ENCODE peak calls at places on chromosomes 5 and 9, in five cellular contexts. J is tibial artery, L is sigmoid colon, H is heart right ventricle, P is breast epithelium. Q is an unnamed sample. For H3K9me3 and H3K4me1, the result is how much of the 10 kb centered on the place peaks cover.

GRCh38 chr5:36982146-36982545 is 105.6 kb downstream of the NIPBL start:
- DNase-seq in J (no peak), L (no peak), H (no peak), P (no peak), Q (no peak)

GRCh38 chr9:127783111-127783621 is 2.7 kb upstream of the CDK9 start:
- DNase-seq in J (peak), L (peak), H (peak), P (no peak), Q (peak)

GRCh38 chr5:9776525-9776924 is 146.4 kb upstream of the TAS2R1 start:
- DNase-seq in J (no peak), L (no peak), H (no peak), P (no peak), Q (no peak)

GRCh38 chr5:74040811-74041491 is 415.0 kb downstream of the ARHGEF28 start:
- DNase-seq in J (no peak), L (no peak), H (no peak), P (no peak), Q (no peak)

GRCh38 chr9:34929506-34930102 is 28.5 kb upstream of the PHF24 start:
- DNase-seq in J (no peak), L (no peak), H (no peak), P (no peak), Q (peak)

GRCh38 chr5:114101153-114101552 is 260.7 kb upstream of the KCNN2 start:
- DNase-seq in J (no peak), L (no peak), H (no peak), P (no peak), Q (no peak)

GRCh38 chr5:38923661-38924451 is 78.0 kb downstream of the OSMR start:
- DNase-seq in J (no peak), L (no peak), H (no peak), P (no peak), Q (no peak)

GRCh38 chr5:179732918-179733763 is 519 bp downstream of the MAML1 start:
- DNase-seq in J (peak), L (peak), H (peak), P (no peak), Q (peak)

GRCh38 chr9:83106272-83106671 is 43.3 kb upstream of the RASEF start:
- DNase-seq in J (no peak), L (no peak), H (no peak), P (no peak), Q (no peak)

DNA sequence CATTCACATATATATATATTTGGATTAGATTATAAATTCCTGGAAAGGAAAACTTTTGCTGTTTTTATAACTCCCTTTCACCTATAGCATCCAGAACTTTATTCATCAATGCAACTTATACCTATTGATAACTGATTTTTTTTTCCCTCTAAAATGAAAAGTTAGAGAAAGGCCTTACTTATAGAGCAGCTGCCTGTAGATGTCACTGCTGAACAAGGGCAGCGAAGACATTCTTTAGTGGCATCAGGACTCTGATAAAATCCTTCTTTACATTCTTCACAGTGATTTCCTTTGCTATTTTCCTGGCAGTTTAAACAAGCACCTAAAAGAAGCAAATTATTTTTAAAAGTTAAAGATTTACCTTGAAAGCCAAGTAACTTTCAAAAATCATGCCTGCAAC is 32.3 kb upstream of the CDK5RAP2 start:
- DNase-seq in J (no peak), L (no peak), H (no peak), P (no peak), Q (no peak)
- TF ChIP-seq CTCF in J (no peak), L (no peak), H (no peak), P (no peak), Q (no peak)

GRCh38 chr9:135769489-135770202 is 67.7 kb downstream of the KCNT1 start:
- DNase-seq in J (no peak), L (no peak), H (no peak), P (no peak), Q (no peak)

GRCh38 chr9:135768516-135769218 is 66.7 kb downstream of the KCNT1 start:
- DNase-seq in J (no peak), L (no peak), H (no peak), P (no peak), Q (no peak)

GRCh38 chr9:135771401-135772051 is 69.5 kb downstream of the KCNT1 start:
- DNase-seq in J (no peak), L (no peak), H (no peak), P (no peak), Q (no peak)

GRCh38 chr9:135770771-135771170 is 68.8 kb downstream of the KCNT1 start:
- DNase-seq in J (no peak), L (no peak), H (no peak), P (no peak), Q (no peak)

DNA sequence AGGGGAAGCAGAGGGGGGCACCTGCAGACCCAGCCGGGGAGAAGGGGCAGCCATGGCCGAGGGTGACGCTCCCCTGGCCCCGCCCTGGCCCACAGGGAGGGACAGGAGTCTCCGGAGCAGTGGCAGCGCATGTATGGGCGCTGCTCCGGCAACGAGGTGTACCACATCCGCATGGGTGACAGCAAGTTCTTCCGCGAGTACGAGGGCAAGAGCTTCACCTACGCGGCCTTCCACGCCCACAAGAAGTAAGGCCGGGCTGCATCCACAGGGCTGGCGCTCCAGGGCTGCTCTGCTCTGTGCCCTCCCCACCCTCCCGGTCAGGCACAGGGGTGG is 68.2 kb downstream of the KCNT1 start:
- DNase-seq in J (no peak), L (no peak), H (no peak), P (no peak), Q (no peak)
- H3K9me3 ChIP-seq in J (under half), L (under half), H (under half), P (under half), Q (under half)

GRCh38 chr5:173886157-173886556 is 2.0 kb upstream of the CPEB4 start:
- DNase-seq in J (no peak), L (no peak), H (no peak), P (no peak), Q (no peak)

GRCh38 chr5:173890195-173890951 is 2.2 kb downstream of the CPEB4 start:
- DNase-seq in J (no peak), L (peak), H (peak), P (no peak), Q (no peak)

GRCh38 chr5:173885481-173886010 is 2.6 kb upstream of the CPEB4 start:
- DNase-seq in J (peak), L (no peak), H (no peak), P (no peak), Q (no peak)

GRCh38 chr5:173888473-173889135 is 455 bp downstream of the CPEB4 start:
- DNase-seq in J (no peak), L (peak), H (peak), P (no peak), Q (no peak)

GRCh38 chr5:173887610-173888472 is at the start of gene CPEB4:
- DNase-seq in J (peak), L (peak), H (peak), P (peak), Q (peak)
- H3K4me1 ChIP-seq in J (under half), L (under half), H (under half), P (under half), Q (under half)

GRCh38 chr9:105426657-105427056 is 21.2 kb upstream of the FSD1L start:
- DNase-seq in J (no peak), L (no peak), H (no peak), P (no peak), Q (no peak)
- TF ChIP-seq CTCF in J (no peak), L (no peak), H (no peak), P (no peak), Q (no peak)

Q was measured in CD8-positive, alpha-beta T cell.